ENCODE peak calls at places on chromosomes 6 and 20, in five cellular contexts. One of them, this sample, is unnamed.

GRCh38 chr20:32574296-32575226 is 10.6 kb downstream of the NOL4L start:
- DNase-seq in fibroblast of gingiva: peak
- DNase-seq in dorsolateral prefrontal cortex: no peak
- DNase-seq in AG09319: peak
- DNase-seq in activated CD4-positive, alpha-beta T cell treated with anti-CD3 and anti-CD28 coated beads for 48 hours: peak
- DNase-seq in this sample: peak

GRCh38 chr20:33463332-33464101 is 20.0 kb upstream of the SNTA1 start:
- DNase-seq in activated CD4-positive, alpha-beta T cell treated with anti-CD3 and anti-CD28 coated beads for 48 hours: no peak
- DNase-seq in fibroblast of gingiva: no peak
- DNase-seq in AG09319: no peak
- DNase-seq in dorsolateral prefrontal cortex: no peak
- DNase-seq in this sample: no peak

GRCh38 chr20:44212792-44213191 is 2.2 kb upstream of the OSER1 start:
- DNase-seq in fibroblast of gingiva: no peak
- DNase-seq in AG09319: no peak
- DNase-seq in activated CD4-positive, alpha-beta T cell treated with anti-CD3 and anti-CD28 coated beads for 48 hours: no peak
- DNase-seq in dorsolateral prefrontal cortex: no peak
- DNase-seq in this sample: no peak

GRCh38 chr6:111718326-111718725 is 112.6 kb upstream of the TRAF3IP2 start:
- DNase-seq in fibroblast of gingiva: no peak
- DNase-seq in activated CD4-positive, alpha-beta T cell treated with anti-CD3 and anti-CD28 coated beads for 48 hours: no peak
- DNase-seq in dorsolateral prefrontal cortex: no peak
- DNase-seq in AG09319: no peak
- DNase-seq in this sample: no peak

GRCh38 chr6:35096129-35096852 is 44.8 kb downstream of the TCP11 start:
- DNase-seq in fibroblast of gingiva: peak
- DNase-seq in AG09319: peak
- DNase-seq in dorsolateral prefrontal cortex: no peak
- DNase-seq in activated CD4-positive, alpha-beta T cell treated with anti-CD3 and anti-CD28 coated beads for 48 hours: no peak
- DNase-seq in this sample: peak

GRCh38 chr6:77292564-77293546 is 170.4 kb downstream of the HTR1B start:
- DNase-seq in AG09319: peak
- DNase-seq in fibroblast of gingiva: peak
- DNase-seq in dorsolateral prefrontal cortex: no peak
- DNase-seq in activated CD4-positive, alpha-beta T cell treated with anti-CD3 and anti-CD28 coated beads for 48 hours: no peak
- DNase-seq in this sample: peak

GRCh38 chr6:130994319-130995097 is 68.5 kb downstream of the EPB41L2 start:
- DNase-seq in activated CD4-positive, alpha-beta T cell treated with anti-CD3 and anti-CD28 coated beads for 48 hours: no peak
- DNase-seq in fibroblast of gingiva: no peak
- DNase-seq in AG09319: no peak
- DNase-seq in dorsolateral prefrontal cortex: no peak
- DNase-seq in this sample: no peak

GRCh38 chr6:10759312-10759839 is 11.8 kb downstream of the TMEM14B start:
- DNase-seq in AG09319: peak
- DNase-seq in fibroblast of gingiva: peak
- DNase-seq in dorsolateral prefrontal cortex: no peak
- DNase-seq in activated CD4-positive, alpha-beta T cell treated with anti-CD3 and anti-CD28 coated beads for 48 hours: no peak
- DNase-seq in this sample: peak

This sample was measured in AG04450.